ENCODE peak calls at places on chromosomes 1 and 21, in ten cellular contexts. One of them, this sample, is unnamed.

GRCh38 chr1:185325413-185325812 is 8.4 kb upstream of the IVNS1ABP start:
- DNase-seq in heart right ventricle: no peak
- DNase-seq in psoas muscle: no peak
- DNase-seq in uterus: no peak
- DNase-seq in fibroblast of lung: no peak
- DNase-seq in adrenal gland: no peak
- DNase-seq in transverse colon: no peak
- DNase-seq in H1: no peak
- DNase-seq in tibial artery: no peak
- DNase-seq in prostate gland: no peak
- DNase-seq in this sample: no peak

GRCh38 chr1:97160796-97161195 is 439.2 kb downstream of the PTBP2 start:
- DNase-seq in heart right ventricle: no peak
- DNase-seq in psoas muscle: no peak
- DNase-seq in uterus: no peak
- DNase-seq in fibroblast of lung: peak; percentile 54
- DNase-seq in adrenal gland: no peak
- DNase-seq in transverse colon: no peak
- DNase-seq in H1: no peak
- DNase-seq in tibial artery: no peak
- DNase-seq in prostate gland: no peak
- DNase-seq in this sample: no peak

GRCh38 chr1:199064971-199065370 is 426.1 kb downstream of the PTPRC start:
- DNase-seq in heart right ventricle: no peak
- DNase-seq in psoas muscle: no peak
- DNase-seq in uterus: no peak
- DNase-seq in fibroblast of lung: no peak
- DNase-seq in adrenal gland: no peak
- DNase-seq in transverse colon: no peak
- DNase-seq in H1: no peak
- DNase-seq in tibial artery: no peak
- DNase-seq in prostate gland: no peak
- DNase-seq in this sample: no peak

GRCh38 chr1:172717722-172718455 is 59.0 kb downstream of the FASLG start:
- DNase-seq in heart right ventricle: no peak
- DNase-seq in psoas muscle: no peak
- DNase-seq in uterus: no peak
- DNase-seq in fibroblast of lung: no peak
- DNase-seq in adrenal gland: no peak
- DNase-seq in transverse colon: no peak
- DNase-seq in H1: no peak
- DNase-seq in tibial artery: no peak
- DNase-seq in prostate gland: no peak
- DNase-seq in this sample: no peak

GRCh38 chr21:40732243-40732642 is 114.7 kb downstream of the DSCAM start:
- DNase-seq in heart right ventricle: no peak
- DNase-seq in psoas muscle: no peak
- DNase-seq in uterus: no peak
- DNase-seq in fibroblast of lung: no peak
- DNase-seq in adrenal gland: no peak
- DNase-seq in transverse colon: no peak
- DNase-seq in H1: no peak
- DNase-seq in tibial artery: no peak
- DNase-seq in prostate gland: no peak
- DNase-seq in this sample: no peak

GRCh38 chr1:27542463-27543273 is 52.7 kb upstream of the WASF2 start:
- DNase-seq in heart right ventricle: peak; percentile 67
- DNase-seq in psoas muscle: peak; percentile 92
- DNase-seq in uterus: peak; percentile 69
- DNase-seq in fibroblast of lung: peak; percentile 47
- DNase-seq in adrenal gland: peak; percentile 78
- DNase-seq in transverse colon: peak; percentile 49
- DNase-seq in H1: no peak
- DNase-seq in tibial artery: peak; percentile 74
- DNase-seq in prostate gland: peak; percentile 45
- DNase-seq in this sample: peak; percentile 90

GRCh38 chr1:165364432-165365133 is 8.1 kb upstream of the LMX1A start:
- DNase-seq in heart right ventricle: no peak
- DNase-seq in psoas muscle: peak; percentile 93
- DNase-seq in uterus: no peak
- DNase-seq in fibroblast of lung: peak; percentile 37
- DNase-seq in adrenal gland: no peak
- DNase-seq in transverse colon: no peak
- DNase-seq in H1: no peak
- DNase-seq in tibial artery: peak; percentile 77
- DNase-seq in prostate gland: peak; percentile 68
- DNase-seq in this sample: no peak

GRCh38 chr1:91152331-91152730 is 130.5 kb upstream of the ZNF644 start:
- DNase-seq in heart right ventricle: no peak
- DNase-seq in psoas muscle: no peak
- DNase-seq in uterus: no peak
- DNase-seq in fibroblast of lung: no peak
- DNase-seq in adrenal gland: no peak
- DNase-seq in transverse colon: no peak
- DNase-seq in H1: no peak
- DNase-seq in tibial artery: no peak
- DNase-seq in prostate gland: no peak
- DNase-seq in this sample: no peak

GRCh38 chr1:180101411-180101810 is 53.3 kb upstream of the QSOX1 start:
- DNase-seq in heart right ventricle: no peak
- DNase-seq in psoas muscle: no peak
- DNase-seq in uterus: no peak
- DNase-seq in fibroblast of lung: no peak
- DNase-seq in adrenal gland: no peak
- DNase-seq in transverse colon: no peak
- DNase-seq in H1: no peak
- DNase-seq in tibial artery: no peak
- DNase-seq in prostate gland: no peak
- DNase-seq in this sample: no peak

GRCh38 chr1:47024138-47024856 is 828 bp downstream of the CYP4X1 start:
- DNase-seq in heart right ventricle: no peak
- DNase-seq in psoas muscle: no peak
- DNase-seq in uterus: no peak
- DNase-seq in fibroblast of lung: no peak
- DNase-seq in adrenal gland: no peak
- DNase-seq in transverse colon: no peak
- DNase-seq in H1: no peak
- DNase-seq in tibial artery: peak; percentile 41
- DNase-seq in prostate gland: no peak
- DNase-seq in this sample: no peak
- H3K4me3 ChIP-seq in heart right ventricle: peak overlapping the region; percentile 55
- H3K4me3 ChIP-seq in psoas muscle: peak overlapping the region; percentile 84
- H3K4me3 ChIP-seq in uterus: no peak overlapping the region
- H3K4me3 ChIP-seq in fibroblast of lung: no peak overlapping the region
- H3K4me3 ChIP-seq in adrenal gland: no peak overlapping the region
- H3K4me3 ChIP-seq in transverse colon: no peak overlapping the region
- H3K4me3 ChIP-seq in H1: peak overlapping the region; percentile 67
- H3K4me3 ChIP-seq in tibial artery: peak overlapping the region; percentile 75
- H3K4me3 ChIP-seq in prostate gland: peak overlapping the region; percentile 25
- H3K4me3 ChIP-seq in this sample: peak overlapping the region; percentile 35

GRCh38 chr1:34792424-34792823 is 375 bp upstream of the GJA4 start:
- DNase-seq in heart right ventricle: no peak
- DNase-seq in psoas muscle: no peak
- DNase-seq in uterus: no peak
- DNase-seq in fibroblast of lung: no peak
- DNase-seq in adrenal gland: no peak
- DNase-seq in transverse colon: no peak
- DNase-seq in H1: peak; percentile 48
- DNase-seq in tibial artery: no peak
- DNase-seq in prostate gland: no peak
- DNase-seq in this sample: no peak
- H3K27me3 ChIP-seq in heart right ventricle: no peaks in the 10 kb centered on the region
- H3K27me3 ChIP-seq in psoas muscle: no peaks in the 10 kb centered on the region
- H3K27me3 ChIP-seq in uterus: no peaks in the 10 kb centered on the region
- H3K27me3 ChIP-seq in fibroblast of lung: peaks cover 22% of the 10 kb centered on the region
- H3K27me3 ChIP-seq in adrenal gland: no peaks in the 10 kb centered on the region
- H3K27me3 ChIP-seq in transverse colon: peaks cover 40% of the 10 kb centered on the region
- H3K27me3 ChIP-seq in H1: peaks cover 8% of the 10 kb centered on the region
- H3K27me3 ChIP-seq in tibial artery: no peaks in the 10 kb centered on the region
- H3K27me3 ChIP-seq in prostate gland: peaks cover 6% of the 10 kb centered on the region
- H3K27me3 ChIP-seq in this sample: no peaks in the 10 kb centered on the region

DNA sequence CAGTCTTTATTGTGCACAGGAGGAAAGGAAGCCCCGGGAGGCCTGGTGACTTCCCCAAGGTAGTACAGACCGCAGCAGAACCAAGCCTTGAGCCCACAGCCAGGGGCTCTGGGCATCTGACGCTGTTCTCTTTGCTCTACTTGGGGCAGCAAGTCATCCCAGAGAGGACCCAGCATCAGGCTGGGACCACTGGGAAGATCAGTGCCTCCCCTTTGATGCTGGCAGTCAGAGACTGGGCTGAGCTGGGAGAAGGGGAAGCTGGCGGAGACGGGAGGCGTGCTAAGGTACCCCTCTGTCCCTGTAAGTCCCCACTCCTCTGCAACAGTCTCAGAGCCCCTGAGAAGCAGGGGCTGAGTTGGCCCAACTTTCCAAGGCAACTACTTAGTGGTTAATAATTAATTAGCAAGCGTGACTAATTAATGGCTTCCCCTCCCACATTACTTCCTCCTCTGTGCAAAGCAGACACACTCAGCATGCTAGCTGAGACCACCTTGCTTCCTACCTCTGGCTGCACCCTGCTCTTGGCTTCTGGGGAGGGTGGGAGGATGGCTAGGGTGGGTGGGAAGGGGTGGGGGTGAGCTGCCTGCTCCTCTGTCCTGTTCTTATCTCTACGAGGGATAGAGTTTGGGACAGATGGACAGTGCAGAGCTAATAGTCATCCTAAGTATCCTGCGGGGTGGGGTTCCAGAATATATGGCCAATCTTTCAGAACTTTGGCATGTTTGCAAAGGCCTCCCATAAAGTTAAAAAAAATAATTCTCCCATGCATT is 1.3 kb downstream of the INAVA start:
- DNase-seq in heart right ventricle: no peak
- DNase-seq in psoas muscle: no peak
- DNase-seq in uterus: no peak
- DNase-seq in fibroblast of lung: no peak
- DNase-seq in adrenal gland: no peak
- DNase-seq in transverse colon: no peak
- DNase-seq in H1: no peak
- DNase-seq in tibial artery: no peak
- DNase-seq in prostate gland: no peak
- DNase-seq in this sample: no peak
- H3K4me1 ChIP-seq in heart right ventricle: peaks cover 16% of the 10 kb centered on the region
- H3K4me1 ChIP-seq in psoas muscle: peaks cover 10% of the 10 kb centered on the region
- H3K4me1 ChIP-seq in uterus: no peaks in the 10 kb centered on the region
- H3K4me1 ChIP-seq in fibroblast of lung: no peaks in the 10 kb centered on the region
- H3K4me1 ChIP-seq in adrenal gland: peaks cover 2% of the 10 kb centered on the region
- H3K4me1 ChIP-seq in transverse colon: no peaks in the 10 kb centered on the region
- H3K4me1 ChIP-seq in H1: peaks cover 13% of the 10 kb centered on the region
- H3K4me1 ChIP-seq in tibial artery: peaks cover 11% of the 10 kb centered on the region
- H3K4me1 ChIP-seq in prostate gland: no peaks in the 10 kb centered on the region
- H3K4me1 ChIP-seq in this sample: no peaks in the 10 kb centered on the region

GRCh38 chr1:46393510-46393909 is 607 bp upstream of the FAAH start:
- DNase-seq in heart right ventricle: no peak
- DNase-seq in psoas muscle: no peak
- DNase-seq in uterus: no peak
- DNase-seq in fibroblast of lung: no peak
- DNase-seq in adrenal gland: no peak
- DNase-seq in transverse colon: no peak
- DNase-seq in H1: peak; percentile 60
- DNase-seq in tibial artery: no peak
- DNase-seq in prostate gland: no peak
- DNase-seq in this sample: no peak
- H3K4me3 ChIP-seq in heart right ventricle: no peak overlapping the region
- H3K4me3 ChIP-seq in psoas muscle: peak overlapping the region; percentile 77
- H3K4me3 ChIP-seq in uterus: no peak overlapping the region
- H3K4me3 ChIP-seq in fibroblast of lung: no peak overlapping the region
- H3K4me3 ChIP-seq in adrenal gland: no peak overlapping the region
- H3K4me3 ChIP-seq in transverse colon: no peak overlapping the region
- H3K4me3 ChIP-seq in H1: peak overlapping the region; percentile 76
- H3K4me3 ChIP-seq in tibial artery: peak overlapping the region; percentile 81
- H3K4me3 ChIP-seq in prostate gland: no peak overlapping the region
- H3K4me3 ChIP-seq in this sample: peak overlapping the region; percentile 65

This sample was measured in Peyer's patch.